ENCODE peak calls at places on chromosomes 6 and 20, in nine cellular contexts. U, W, G, S, M, O, Y, J and N are unnamed samples. For H3K27me3, the result is how much of the 10 kb centered on the place peaks cover.

GRCh38 chr20:1618479-1618878 is 1.3 kb downstream of the SIRPB1 start:
- DNase-seq in U (no peak), O (no peak), Y (no peak), S (no peak), G (no peak), M (no peak), J (no peak), W (no peak), N (no peak)

GRCh38 chr6:140708386-140708785 is 1333.9 kb upstream of the CITED2 start:
- DNase-seq in M (no peak), W (peak), G (no peak), O (no peak), U (no peak), J (no peak), Y (no peak), S (no peak), N (no peak)

GRCh38 chr6:78713564-78713963 is 153.8 kb upstream of the IRAK1BP1 start:
- DNase-seq in M (no peak), O (no peak), U (no peak), S (no peak), J (no peak), W (no peak), G (no peak), Y (no peak), N (no peak)

GRCh38 chr6:167825759-167826229 is 917 bp upstream of the AFDN start:
- DNase-seq in J (peak), M (peak), W (peak), O (no peak), S (no peak), G (peak), U (peak), Y (no peak), N (peak)

GRCh38 chr20:3980260-3981131 is 34.9 kb downstream of the RNF24 start:
- DNase-seq in M (no peak), O (no peak), J (peak), W (peak), Y (no peak), S (no peak), G (no peak), U (peak), N (no peak)

GRCh38 chr6:170266061-170266825 is 24.6 kb downstream of the DLL1 start:
- DNase-seq in G (peak), U (no peak), M (no peak), S (no peak), W (peak), O (no peak), J (no peak), Y (no peak), N (no peak)

GRCh38 chr6:157768863-157769551 is 54.0 kb upstream of the SNX9 start:
- DNase-seq in W (no peak), O (no peak), G (no peak), Y (no peak), S (peak), J (no peak), U (no peak), M (no peak), N (no peak)

GRCh38 chr6:168584671-168585070 is 143.7 kb downstream of the SMOC2 start:
- DNase-seq in M (no peak), Y (no peak), W (no peak), S (no peak), G (no peak), U (no peak), O (no peak), J (no peak), N (no peak)

GRCh38 chr20:3164043-3164762 is 4.5 kb upstream of the FASTKD5 start:
- DNase-seq in O (no peak), W (no peak), M (no peak), U (no peak), J (no peak), S (no peak), Y (no peak), G (no peak), N (no peak)

GRCh38 chr20:50992733-50993457 is 30.0 kb downstream of the KCNG1 start:
- DNase-seq in G (peak), W (peak), O (peak), M (no peak), Y (no peak), S (peak), J (peak), U (peak), N (no peak)

GRCh38 chr6:13528777-13529343 is 41.5 kb upstream of the GFOD1 start:
- DNase-seq in W (no peak), U (no peak), M (no peak), J (peak), S (no peak), O (no peak), Y (no peak), G (no peak), N (no peak)

GRCh38 chr20:15676815-15677214 is 896.4 kb downstream of the KIF16B start:
- DNase-seq in M (no peak), Y (no peak), S (no peak), U (no peak), O (no peak), J (no peak), G (no peak), W (no peak), N (no peak)

GRCh38 chr6:148524509-148524908 is 181.9 kb downstream of the SASH1 start:
- DNase-seq in Y (no peak), M (no peak), G (no peak), J (no peak), S (no peak), W (peak), O (no peak), U (peak), N (no peak)

GRCh38 chr6:164928366-164929154 is 380.8 kb downstream of the C6orf118 start:
- DNase-seq in M (no peak), O (no peak), G (no peak), S (no peak), W (no peak), U (peak), J (no peak), Y (no peak), N (no peak)

GRCh38 chr6:144931172-144932035 is 646.3 kb downstream of the UTRN start:
- DNase-seq in J (peak), O (no peak), U (peak), Y (no peak), G (peak), M (no peak), S (peak), W (peak), N (no peak)

GRCh38 chr6:119610265-119610664 is 260.7 kb upstream of the MAN1A1 start:
- DNase-seq in U (no peak), G (no peak), W (no peak), Y (no peak), O (no peak), J (no peak), S (no peak), M (no peak), N (no peak)

GRCh38 chr20:31835977-31836852 is 9.2 kb downstream of the FOXS1 start:
- DNase-seq in W (peak), U (peak), O (peak), G (no peak), J (peak), S (no peak), M (peak), Y (no peak), N (peak)

GRCh38 chr6:123803862-123804681 is at the start of gene NKAIN2:
- DNase-seq in U (no peak), S (no peak), M (peak), Y (no peak), W (no peak), J (peak), G (peak), O (no peak), N (no peak)

GRCh38 chr6:123801067-123801466 is 2.6 kb upstream of the NKAIN2 start:
- DNase-seq in G (no peak), U (no peak), S (no peak), M (no peak), Y (no peak), J (no peak), W (no peak), O (no peak), N (no peak)

GRCh38 chr6:123802351-123802696 is 1.3 kb upstream of the NKAIN2 start:
- DNase-seq in G (no peak), M (no peak), W (no peak), U (no peak), J (no peak), S (no peak), Y (no peak), O (no peak), N (no peak)

GRCh38 chr6:123803456-123803861 is 206 bp upstream of the NKAIN2 start:
- DNase-seq in O (no peak), S (no peak), J (no peak), G (peak), W (no peak), Y (no peak), U (no peak), M (no peak), N (no peak)

DNA sequence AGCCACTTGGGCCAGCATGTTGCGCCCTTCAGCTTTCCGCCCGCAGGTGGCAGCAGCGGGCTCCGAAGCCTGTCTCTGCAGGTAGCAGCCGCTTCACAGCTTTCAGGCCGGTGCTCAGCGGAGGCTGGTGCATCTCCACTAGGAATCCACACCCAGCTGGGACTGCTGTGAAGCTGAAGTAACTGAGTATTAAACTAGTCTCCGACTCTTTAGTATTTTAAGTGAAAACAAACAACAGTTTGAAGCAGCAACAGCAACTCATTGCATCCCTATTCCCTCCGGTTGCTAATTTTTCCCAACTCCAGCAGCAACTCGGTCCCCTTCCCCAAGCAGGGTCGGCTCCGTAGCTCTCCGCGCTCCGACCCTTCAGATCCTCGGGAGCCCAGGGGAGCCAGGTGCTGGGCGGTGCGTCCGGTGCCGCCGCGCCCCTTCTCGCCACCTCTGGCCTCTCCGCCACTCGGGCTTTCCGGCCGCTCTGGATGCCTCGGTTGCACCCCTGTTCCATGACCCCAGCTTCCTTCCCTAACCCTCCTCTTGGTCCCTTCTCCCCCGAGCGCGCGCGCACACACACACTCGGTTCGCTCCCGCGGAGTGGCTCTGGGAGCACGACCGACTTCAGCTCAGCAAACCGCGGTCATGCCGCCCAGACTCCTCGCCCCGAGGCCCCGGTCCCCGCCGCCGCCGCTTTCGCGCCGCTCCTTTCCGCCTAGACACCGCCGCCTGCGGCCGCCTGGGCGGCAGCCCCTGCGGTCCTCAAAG is 789 bp upstream of the NKAIN2 start:
- DNase-seq in G (peak), S (peak), W (peak), O (peak), U (peak), Y (no peak), J (peak), M (peak), N (no peak)
- H3K27me3 ChIP-seq in G (half or more), S (under half), W (half or more), O (under half), U (under half), Y (under half), J (under half), M (under half), N (under half)

DNA sequence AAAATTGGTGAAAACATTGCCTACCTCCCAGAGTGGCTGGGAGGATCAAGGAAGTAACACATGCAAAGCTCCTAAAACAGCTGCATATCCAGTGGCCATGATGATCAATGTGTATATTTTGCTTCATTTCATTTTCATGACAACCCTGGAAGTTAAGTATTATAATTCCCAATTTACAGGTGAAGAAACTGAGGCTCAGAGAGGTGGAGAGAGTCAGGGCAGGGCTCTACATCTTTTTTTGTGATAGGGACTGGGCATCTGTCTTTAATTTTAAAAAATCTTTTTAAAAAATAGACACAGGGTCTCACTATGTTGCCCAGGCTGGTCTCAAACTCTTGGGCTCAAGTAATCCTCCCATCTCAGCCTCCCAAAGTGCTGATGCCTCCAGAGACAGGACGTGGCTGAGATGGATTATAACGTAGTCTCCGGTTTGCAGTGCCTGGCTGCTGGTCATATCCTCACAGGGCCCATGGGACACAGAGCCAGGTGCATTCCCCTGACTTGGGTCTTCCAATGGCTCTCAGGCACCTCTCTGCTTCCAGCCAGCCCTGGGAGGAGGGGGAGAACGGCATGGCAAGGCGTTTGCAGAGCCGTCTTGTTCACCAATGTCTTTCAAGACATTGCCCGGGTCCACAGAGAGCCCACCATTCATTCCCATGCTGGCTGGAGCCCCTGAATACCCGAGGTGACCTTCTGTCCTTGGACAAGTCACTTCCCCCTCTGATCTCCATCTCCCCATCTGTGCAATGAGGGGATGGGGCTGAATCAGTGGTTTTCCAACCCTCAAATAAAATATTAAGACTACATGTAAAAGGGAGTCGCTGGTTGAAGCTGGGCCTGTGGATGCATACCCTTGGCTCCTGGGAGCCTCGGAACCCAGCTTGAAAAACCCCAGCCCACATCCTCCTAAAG is 38.4 kb downstream of the HNF4A start:
- DNase-seq in M (no peak), Y (no peak), G (no peak), S (no peak), W (no peak), U (no peak), J (no peak), O (no peak), N (no peak)
- H3K27me3 ChIP-seq in M (under half), Y (under half), G (under half), S (under half), W (under half), U (under half), J (under half), O (under half), N (under half)

DNA sequence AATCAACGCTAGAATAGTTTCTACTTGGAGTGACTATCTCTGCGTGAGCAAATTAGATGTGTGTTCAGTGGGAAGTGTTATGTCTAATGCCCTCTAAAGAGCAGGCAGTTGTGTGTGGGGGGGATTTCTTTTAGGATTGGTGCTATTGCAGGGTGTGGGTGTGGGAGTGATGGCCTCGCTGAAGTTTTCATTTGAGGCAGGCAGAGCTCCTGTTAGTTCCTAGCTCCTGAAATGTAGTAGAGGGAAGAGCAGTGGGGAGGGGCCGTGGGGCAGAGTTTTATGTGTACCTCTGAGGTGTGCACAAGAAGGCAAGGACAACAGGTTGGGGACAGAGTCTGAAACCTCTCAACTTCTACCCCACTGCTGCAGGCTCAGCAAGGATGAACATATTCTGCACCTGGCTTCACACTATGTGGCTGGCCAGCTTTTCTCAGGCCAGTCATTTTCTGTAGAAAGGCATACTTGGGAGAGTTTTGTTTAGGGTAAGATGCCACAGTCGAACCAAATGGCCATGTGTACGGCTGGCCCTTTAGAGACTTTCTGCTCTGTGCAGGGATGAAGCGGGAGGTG is 229.2 kb upstream of the SUPT3H start:
- DNase-seq in W (no peak), M (no peak), O (no peak), U (no peak), G (no peak), Y (no peak), S (no peak), J (no peak), N (no peak)
- H3K27me3 ChIP-seq in W (under half), M (under half), O (under half), U (under half), G (under half), Y (under half), S (under half), J (under half), N (under half)

GRCh38 chr20:37262516-37262915 is 902 bp upstream of the GHRH start:
- DNase-seq in O (no peak), J (no peak), M (no peak), U (no peak), Y (no peak), G (no peak), W (no peak), S (no peak), N (no peak)
- H3K27me3 ChIP-seq in O (under half), J (under half), M (under half), U (under half), Y (under half), G (under half), W (under half), S (under half), N (under half)

GRCh38 chr6:35209081-35209480 is 4.7 kb upstream of the SCUBE3 start:
- DNase-seq in M (no peak), Y (no peak), U (no peak), S (no peak), O (no peak), G (no peak), J (no peak), W (no peak), N (no peak)
- H3K27me3 ChIP-seq in M (half or more), Y (under half), U (under half), S (under half), O (under half), G (half or more), J (under half), W (under half), N (under half)

GRCh38 chr6:50819906-50820589 is 1.4 kb downstream of the TFAP2B start:
- DNase-seq in S (no peak), O (no peak), U (no peak), M (no peak), W (no peak), G (peak), Y (no peak), J (no peak), N (no peak)
- H3K27me3 ChIP-seq in S (half or more), O (half or more), U (under half), M (half or more), W (half or more), G (half or more), Y (under half), J (half or more), N (under half)

DNA sequence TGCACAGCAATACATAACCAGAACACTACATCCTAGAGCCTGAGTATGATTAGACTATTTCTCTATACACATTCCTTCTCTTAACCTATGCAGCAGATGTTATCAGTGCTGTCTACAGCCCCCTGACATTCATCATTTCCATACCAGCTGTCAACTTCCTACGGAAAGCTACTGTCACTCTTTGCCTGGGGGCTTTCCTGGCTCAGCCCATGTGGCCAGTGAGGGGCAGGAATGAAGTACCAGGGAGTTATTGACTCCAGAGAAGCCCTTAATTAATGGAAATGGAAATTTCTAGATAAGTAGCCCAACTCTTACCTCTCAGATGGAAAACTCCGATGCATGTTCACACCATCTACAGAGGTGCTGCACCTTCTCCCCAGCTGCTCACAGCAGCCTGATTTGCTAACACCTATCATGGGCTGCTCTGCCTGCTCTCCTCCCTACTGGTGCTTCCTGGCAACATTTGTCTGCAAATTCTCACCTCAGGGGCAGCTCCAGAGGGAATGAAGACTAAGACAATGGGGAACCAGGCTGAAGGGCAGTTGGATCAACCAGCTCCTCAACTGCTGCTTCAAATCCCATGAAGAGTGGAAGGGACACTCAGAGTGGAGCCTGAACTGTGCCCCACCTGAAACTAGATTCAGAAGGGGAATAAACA is 59.6 kb downstream of the LINC00237 start:
- DNase-seq in J (peak), Y (no peak), U (no peak), O (no peak), W (no peak), S (no peak), M (no peak), G (no peak), N (no peak)
- H3K27me3 ChIP-seq in J (under half), Y (under half), U (under half), O (under half), W (under half), S (under half), M (under half), G (under half), N (under half)

GRCh38 chr6:36277946-36278465 is 8.1 kb downstream of the PNPLA1 start:
- DNase-seq in O (no peak), S (no peak), U (no peak), G (no peak), M (no peak), W (no peak), Y (no peak), J (no peak), N (no peak)
- H3K27me3 ChIP-seq in O (under half), S (under half), U (under half), G (under half), M (under half), W (under half), Y (under half), J (under half), N (under half)

GRCh38 chr20:61620174-61620573 is 368.1 kb downstream of the CDH4 start:
- DNase-seq in W (no peak), J (no peak), U (no peak), O (no peak), G (no peak), M (no peak), Y (no peak), S (no peak), N (no peak)
- H3K27me3 ChIP-seq in W (under half), J (under half), U (under half), O (under half), G (under half), M (under half), Y (under half), S (under half), N (under half)